ENCODE peak calls at places on chromosomes 4 and X, in ten cellular contexts. L is foreskin fibroblast, Y is stomach, O is bronchial epithelial cell, I is upper lobe of left lung, M is heart right ventricle, B is endodermal cell, K is fibroblast of the aortic adventitia, Z is hepatocyte, N is PC-9. U is an unnamed sample.

GRCh38 chr4:3628868-3629175 is 96.6 kb upstream of the LRPAP1 start:
- DNase-seq in L (no peak), Y (no peak), O (no peak), I (no peak), M (no peak), B (no peak), K (no peak), Z (no peak), N (no peak), U (no peak)

GRCh38 chrX:148382983-148383382 is 117.4 kb upstream of the AFF2 start:
- DNase-seq in L (no peak), Y (no peak), O (no peak), I (no peak), M (no peak), B (peak), K (no peak), Z (no peak), N (no peak), U (no peak)

GRCh38 chrX:55057691-55058249 is 17.1 kb upstream of the PAGE2B start:
- DNase-seq in L (peak), Y (no peak), O (peak), I (no peak), M (peak), B (peak), K (peak), Z (peak), N (peak), U (peak)

GRCh38 chr4:156420557-156420956 is 466.9 kb upstream of the CTSO start:
- DNase-seq in L (peak), Y (no peak), O (no peak), I (no peak), M (no peak), B (no peak), K (peak), Z (no peak), N (no peak), U (peak)

GRCh38 chr4:87489678-87490077 is 39.5 kb downstream of the SPARCL1 start:
- DNase-seq in L (no peak), Y (no peak), O (no peak), I (no peak), M (peak), B (no peak), K (peak), Z (no peak), N (no peak), U (no peak)

GRCh38 chrX:97267376-97267775 is 383.7 kb downstream of the RPA4 start:
- DNase-seq in L (no peak), Y (no peak), O (peak), I (no peak), M (no peak), B (no peak), K (peak), Z (no peak), N (no peak), U (peak)

GRCh38 chr4:98448923-98449322 is 187.7 kb downstream of the RAP1GDS1 start:
- DNase-seq in L (peak), Y (no peak), O (peak), I (peak), M (no peak), B (no peak), K (no peak), Z (no peak), N (no peak), U (peak)

GRCh38 chr4:86950835-86951525 is 16.2 kb downstream of the AFF1 start:
- DNase-seq in L (peak), Y (no peak), O (no peak), I (no peak), M (no peak), B (no peak), K (no peak), Z (no peak), N (no peak), U (peak)

GRCh38 chr4:10671750-10672149 is 12.8 kb downstream of the CLNK start:
- DNase-seq in L (no peak), Y (no peak), O (no peak), I (no peak), M (no peak), B (no peak), K (no peak), Z (no peak), N (no peak), U (no peak)

DNA sequence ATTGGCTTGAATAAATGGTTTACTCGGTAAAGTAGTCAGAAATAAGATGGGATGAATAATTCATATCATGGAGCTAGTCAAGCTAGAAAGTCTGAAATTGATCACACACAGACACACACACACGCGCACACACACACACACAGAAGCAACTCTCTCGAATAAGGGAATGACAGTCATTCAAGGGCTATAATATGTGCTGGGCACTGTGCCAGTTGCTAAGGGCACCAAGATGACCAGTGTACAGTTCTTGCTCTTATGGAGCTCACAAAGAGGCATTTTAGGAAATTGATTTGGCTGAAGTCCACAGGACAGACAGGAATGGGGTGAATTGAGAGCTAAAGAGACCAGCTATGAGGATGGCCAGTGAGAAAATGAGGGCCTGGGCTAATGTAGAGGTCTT is 34.2 kb upstream of the SH3D19 start:
- DNase-seq in L (peak), Y (no peak), O (no peak), I (no peak), M (no peak), B (no peak), K (no peak), Z (no peak), N (no peak), U (no peak)
- TF ChIP-seq CTCF in L (no peak), Y (no peak), O (no peak), I (no peak), M (no peak), B (no peak), K (no peak), Z (no peak), N (no peak), U (no peak)

GRCh38 chr4:1009647-1010521 is 1.5 kb upstream of the FGFRL1 start:
- DNase-seq in L (peak), Y (peak), O (no peak), I (peak), M (peak), B (peak), K (peak), Z (peak), N (peak), U (peak)
- H3K4me3 ChIP-seq in L (peak), Y (peak), O (peak), I (peak), M (peak), B (peak), K (peak), Z (peak), N (peak), U (peak)

DNA sequence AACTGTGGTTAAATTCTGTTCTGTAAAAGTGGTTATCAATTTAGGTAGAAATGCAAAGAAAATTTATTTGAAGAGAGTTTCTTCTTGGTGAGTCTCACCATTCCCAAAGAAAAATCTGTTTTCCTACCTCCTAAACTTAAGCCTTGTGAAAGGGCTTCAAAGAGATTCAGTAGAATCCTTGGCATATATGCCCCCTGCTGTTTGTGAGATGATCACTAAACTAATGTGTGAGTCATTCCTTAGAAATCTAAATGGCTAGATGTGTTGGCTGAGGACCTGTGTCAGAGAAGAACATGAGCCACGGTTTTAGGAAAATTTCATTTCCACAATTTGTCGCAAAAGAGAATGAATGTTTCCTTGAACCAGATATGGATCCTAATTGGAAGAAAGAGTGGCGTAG is 260.9 kb downstream of the SLC7A11 start:
- DNase-seq in L (peak), Y (no peak), O (peak), I (no peak), M (no peak), B (no peak), K (peak), Z (no peak), N (no peak), U (peak)
- TF ChIP-seq CTCF in L (peak), Y (no peak), O (peak), I (no peak), M (no peak), B (no peak), K (peak), Z (no peak), N (no peak), U (peak)

GRCh38 chr4:107993969-107994368 is 4.3 kb downstream of the HADH start:
- DNase-seq in L (no peak), Y (no peak), O (no peak), I (no peak), M (no peak), B (no peak), K (no peak), Z (no peak), N (no peak), U (no peak)
- H3K4me3 ChIP-seq in L (no peak), Y (no peak), O (no peak), I (no peak), M (peak), B (no peak), K (no peak), Z (no peak), N (no peak), U (no peak)

DNA sequence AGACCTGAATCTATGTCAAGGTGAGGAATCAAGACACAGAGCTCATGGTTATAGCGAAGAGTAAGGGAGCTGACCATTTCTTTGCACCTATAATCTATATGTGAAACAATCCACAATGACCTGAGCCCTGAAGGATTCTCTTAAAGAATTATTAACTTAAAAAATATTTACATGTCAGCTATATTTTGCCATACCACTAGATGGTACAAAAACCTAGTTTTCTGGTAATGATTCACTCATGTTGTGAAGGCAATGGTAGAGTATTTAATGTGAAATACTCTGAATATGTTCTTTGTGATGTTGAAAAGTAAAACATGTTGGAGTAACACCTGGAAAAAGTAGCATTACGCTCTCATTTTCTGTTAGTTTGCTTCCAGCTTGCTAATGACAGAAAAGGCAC is 40.0 kb downstream of the VGLL1 start:
- DNase-seq in L (peak), Y (no peak), O (no peak), I (no peak), M (no peak), B (no peak), K (no peak), Z (no peak), N (no peak), U (no peak)
- TF ChIP-seq CTCF in L (no peak), Y (no peak), O (no peak), I (no peak), M (no peak), B (no peak), K (no peak), Z (no peak), N (peak), U (no peak)

GRCh38 chrX:41491267-41492004 is 44.3 kb downstream of the NYX start:
- DNase-seq in L (peak), Y (no peak), O (peak), I (peak), M (no peak), B (peak), K (peak), Z (peak), N (peak), U (peak)
- H3K4me3 ChIP-seq in L (peak), Y (no peak), O (no peak), I (no peak), M (no peak), B (no peak), K (no peak), Z (no peak), N (no peak), U (peak)

GRCh38 chrX:8731579-8732395 is at the start of gene ANOS1:
- DNase-seq in L (peak), Y (peak), O (no peak), I (peak), M (peak), B (peak), K (no peak), Z (peak), N (no peak), U (peak)
- TF ChIP-seq CTCF in L (no peak), Y (no peak), O (no peak), I (peak), M (no peak), B (peak), K (no peak), Z (no peak), N (no peak), U (no peak)

U was measured in fibroblast of villous mesenchyme.